ENCODE peak calls at places on chromosomes 1 and 21, in five cellular contexts. N is GM12878, V is HepG2, J is K562, O is SK-N-SH. X is an unnamed sample.

GRCh38 chr1:53590581-53591515 is 131.6 kb downstream of the DMRTB1 start:
- DNase-seq in N (no peak), V (no peak), J (no peak), O (peak), X (no peak)

GRCh38 chr1:208652300-208653160 is 408.3 kb upstream of the PLXNA2 start:
- DNase-seq in N (peak), V (peak), J (peak), O (peak), X (peak)

GRCh38 chr1:44044071-44044801 is 13.0 kb upstream of the SLC6A9 start:
- DNase-seq in N (no peak), V (peak), J (peak), O (no peak), X (no peak)

GRCh38 chr1:200473698-200474371 is 64.0 kb upstream of the ZNF281 start:
- DNase-seq in N (peak), V (no peak), J (no peak), O (peak), X (no peak)

GRCh38 chr1:50531027-50531426 is 107.8 kb upstream of the DMRTA2 start:
- DNase-seq in N (no peak), V (no peak), J (no peak), O (peak), X (no peak)

GRCh38 chr1:27520651-27521050 is 30.7 kb upstream of the WASF2 start:
- DNase-seq in N (no peak), V (peak), J (no peak), O (no peak), X (no peak)

GRCh38 chr1:25651824-25652741 is 35.5 kb downstream of the MAN1C1 start:
- DNase-seq in N (no peak), V (no peak), J (no peak), O (peak), X (no peak)

GRCh38 chr1:41200728-41201127 is 41.4 kb downstream of the SCMH1 start:
- DNase-seq in N (no peak), V (no peak), J (no peak), O (no peak), X (no peak)

GRCh38 chr1:41416081-41416480 is 54.8 kb downstream of the FOXO6 start:
- DNase-seq in N (no peak), V (no peak), J (no peak), O (no peak), X (no peak)

GRCh38 chr1:64356636-64357256 is 113.2 kb upstream of the CACHD1 start:
- DNase-seq in N (no peak), V (no peak), J (no peak), O (no peak), X (no peak)

GRCh38 chr1:48048980-48049379 is 51.8 kb upstream of the TRABD2B start:
- DNase-seq in N (no peak), V (no peak), J (no peak), O (no peak), X (no peak)

GRCh38 chr1:35748326-35748725 is 21.5 kb downstream of the CLSPN start:
- DNase-seq in N (no peak), V (no peak), J (peak), O (no peak), X (no peak)

GRCh38 chr21:39676054-39676771 is 63.5 kb downstream of the B3GALT5 start:
- DNase-seq in N (peak), V (peak), J (no peak), O (peak), X (no peak)

GRCh38 chr1:31505884-31506497 is 70.3 kb upstream of the TINAGL1 start:
- DNase-seq in N (peak), V (no peak), J (no peak), O (no peak), X (no peak)

GRCh38 chr21:45581322-45581712 is 39.1 kb upstream of the SLC19A1 start:
- DNase-seq in N (no peak), V (no peak), J (peak), O (peak), X (no peak)

GRCh38 chr1:22527555-22528296 is 35.6 kb upstream of the EPHA8 start:
- DNase-seq in N (no peak), V (no peak), J (no peak), O (peak), X (no peak)

GRCh38 chr1:116391207-116391606 is 18.2 kb downstream of the ATP1A1 start:
- DNase-seq in N (no peak), V (no peak), J (no peak), O (no peak), X (no peak)

GRCh38 chr1:184152944-184153343 is 101.4 kb downstream of the TSEN15 start:
- DNase-seq in N (no peak), V (no peak), J (no peak), O (no peak), X (no peak)

GRCh38 chr1:147586412-147586811 is 45.1 kb downstream of the BCL9 start:
- DNase-seq in N (no peak), V (no peak), J (no peak), O (no peak), X (no peak)

GRCh38 chr1:108043712-108044111 is 78.7 kb upstream of the VAV3 start:
- DNase-seq in N (no peak), V (no peak), J (no peak), O (no peak), X (no peak)

GRCh38 chr1:171655215-171656116 is 3.0 kb upstream of the MYOC start:
- DNase-seq in N (no peak), V (peak), J (peak), O (peak), X (peak)

GRCh38 chr1:7616076-7616833 is 154.8 kb upstream of the VAMP3 start:
- DNase-seq in N (no peak), V (peak), J (peak), O (no peak), X (no peak)

GRCh38 chr1:1954831-1955441 is 35.9 kb upstream of the TMEM52 start:
- DNase-seq in N (no peak), V (no peak), J (peak), O (peak), X (no peak)
- TF ChIP-seq CTCF in N (peak), V (peak), J (peak), O (peak), X (peak)

GRCh38 chr21:38459490-38459889 is 38.8 kb downstream of the ERG start:
- DNase-seq in N (no peak), V (no peak), J (no peak), O (no peak), X (no peak)

GRCh38 chr21:38454161-38454560 is 44.1 kb downstream of the ERG start:
- DNase-seq in N (no peak), V (no peak), J (no peak), O (no peak), X (no peak)

GRCh38 chr21:38460171-38460742 is 38.0 kb downstream of the ERG start:
- DNase-seq in N (no peak), V (no peak), J (no peak), O (no peak), X (no peak)

DNA sequence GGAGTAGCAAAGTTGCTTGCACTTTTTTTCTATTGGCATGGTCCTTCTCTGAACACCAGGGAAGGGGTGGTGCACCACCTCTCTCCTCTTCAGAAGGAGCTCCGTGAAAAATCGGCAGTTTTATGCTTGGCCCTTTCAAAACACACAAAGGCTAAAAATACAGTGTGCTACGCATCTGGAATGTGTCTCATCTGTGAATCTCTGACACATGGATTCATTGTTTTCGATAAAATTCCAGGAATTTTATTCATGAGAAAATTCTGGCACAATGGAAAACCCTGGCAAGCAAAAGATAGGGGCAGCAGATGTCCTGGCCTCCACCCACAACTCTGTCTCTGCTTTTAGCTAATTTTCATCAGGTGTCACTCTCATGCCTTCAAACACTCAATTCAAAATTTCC is 42.9 kb downstream of the ERG start:
- DNase-seq in N (no peak), V (no peak), J (no peak), O (no peak), X (no peak)
- TF ChIP-seq REST in N (no peak), V (no peak), J (no peak), O (no peak), X (no peak)

DNA sequence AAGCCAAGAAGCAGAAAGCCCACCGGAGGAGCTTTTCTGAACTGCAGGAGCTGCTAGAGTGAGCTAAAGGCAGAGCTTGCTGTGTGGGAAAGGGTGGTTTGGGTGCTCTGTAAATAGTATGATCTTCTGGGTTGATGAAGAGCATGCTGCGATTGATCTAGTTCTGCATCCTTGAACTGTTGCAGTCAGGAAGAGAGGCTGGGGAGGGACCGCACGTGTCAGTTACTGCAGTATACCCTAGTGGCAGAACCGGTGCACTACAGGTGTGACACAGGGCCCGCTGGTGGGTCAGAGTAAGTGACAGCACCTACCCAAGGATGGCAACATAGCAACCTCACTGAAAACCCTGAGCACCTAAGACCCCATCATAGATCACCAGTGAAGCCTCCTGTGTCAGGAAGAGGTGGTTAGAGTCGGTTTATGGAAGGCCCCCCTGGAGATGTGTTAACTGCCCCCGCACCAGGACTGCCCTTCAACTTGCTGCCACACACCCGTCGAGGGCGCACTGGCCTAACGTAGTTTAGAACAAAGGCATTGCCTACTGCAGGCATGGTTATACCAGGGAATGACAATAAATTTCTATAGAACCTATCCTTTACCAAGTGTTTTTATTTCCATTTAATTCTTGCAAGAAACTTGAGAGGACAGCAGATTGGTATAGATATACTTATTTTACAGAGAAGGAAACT is 146.0 kb upstream of the KIAA0040 start:
- DNase-seq in N (no peak), V (peak), J (peak), O (peak), X (no peak)
- TF ChIP-seq SIN3A in N (no peak), V (no peak), J (no peak), O (no peak), X (no peak)

GRCh38 chr1:56297948-56298347 is 281.4 kb downstream of the PLPP3 start:
- DNase-seq in N (no peak), V (peak), J (no peak), O (no peak), X (no peak)
- TF ChIP-seq CTCF in N (no peak), V (no peak), J (no peak), O (no peak), X (no peak)

DNA sequence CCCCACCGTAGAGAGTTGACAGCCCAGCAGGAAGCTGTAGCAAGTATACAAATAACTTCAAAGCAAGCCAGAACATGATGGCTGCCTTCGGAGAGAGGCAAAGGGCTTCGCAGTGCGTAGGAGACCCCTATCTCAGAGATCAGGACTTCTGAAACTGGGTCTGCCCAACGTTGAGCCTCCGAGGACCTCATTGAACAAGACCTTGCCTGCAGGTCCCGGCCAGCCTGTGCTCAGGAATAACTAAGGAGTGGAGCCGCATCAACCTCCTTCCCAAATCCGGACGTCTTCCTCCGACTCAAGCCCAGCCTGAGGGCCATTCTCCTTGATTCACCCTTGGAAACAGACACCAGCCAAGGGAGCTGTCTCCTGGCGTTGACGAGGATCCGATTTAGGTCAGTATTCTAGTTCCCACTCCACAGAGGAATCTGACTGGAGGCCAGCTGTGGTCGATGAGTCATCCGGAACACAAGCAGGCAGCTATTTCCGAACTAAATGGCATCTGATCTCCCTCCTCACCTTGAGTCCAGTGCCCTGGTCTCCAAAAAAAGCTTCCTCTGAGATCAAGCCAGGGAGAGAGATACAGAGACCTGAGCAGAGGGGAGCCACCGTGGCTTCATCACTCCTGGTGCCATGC is 166.5 kb upstream of the COA6 start:
- DNase-seq in N (no peak), V (peak), J (no peak), O (no peak), X (peak)
- TF ChIP-seq REST in N (no peak), V (no peak), J (no peak), O (no peak), X (no peak)

GRCh38 chr1:109327285-109327684 is 20.5 kb upstream of the MYBPHL start:
- DNase-seq in N (no peak), V (no peak), J (no peak), O (no peak), X (no peak)
- TF ChIP-seq SIN3A in N (no peak), V (no peak), J (no peak), O (no peak), X (no peak)

GRCh38 chr1:56317722-56318121 is 261.6 kb downstream of the PLPP3 start:
- DNase-seq in N (no peak), V (no peak), J (no peak), O (no peak), X (no peak)

GRCh38 chr1:56324504-56324903 is 254.9 kb downstream of the PLPP3 start:
- DNase-seq in N (no peak), V (no peak), J (no peak), O (no peak), X (no peak)

GRCh38 chr1:56322211-56322610 is 257.2 kb downstream of the PLPP3 start:
- DNase-seq in N (no peak), V (no peak), J (no peak), O (no peak), X (no peak)

GRCh38 chr1:56326056-56326455 is 253.3 kb downstream of the PLPP3 start:
- DNase-seq in N (no peak), V (no peak), J (no peak), O (no peak), X (no peak)

DNA sequence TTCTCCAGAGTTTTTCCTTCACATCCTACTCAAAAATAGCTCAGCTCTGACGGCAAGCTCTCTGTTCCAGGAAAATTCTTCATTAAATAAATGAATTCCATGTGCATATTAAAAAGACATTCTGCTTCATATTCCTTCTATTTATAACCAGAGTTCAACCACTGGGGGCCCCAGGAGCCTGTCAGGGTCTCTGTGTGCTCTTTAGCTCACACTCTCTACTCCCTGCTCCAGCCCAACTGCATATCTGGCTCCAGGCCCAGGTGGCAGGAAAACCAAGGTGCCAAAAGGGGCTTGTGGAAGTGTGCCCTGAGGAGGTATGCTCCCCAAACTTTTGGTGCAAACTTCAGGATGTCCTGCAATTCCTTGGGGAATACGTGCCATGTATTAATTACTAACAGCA is 258.5 kb downstream of the PLPP3 start:
- DNase-seq in N (no peak), V (no peak), J (no peak), O (no peak), X (no peak)
- TF ChIP-seq CTCF in N (no peak), V (no peak), J (no peak), O (no peak), X (no peak)

GRCh38 chr1:11730429-11730861 is 5.5 kb upstream of the AGTRAP start:
- DNase-seq in N (no peak), V (no peak), J (no peak), O (no peak), X (no peak)
- TF ChIP-seq REST in N (no peak), V (no peak), J (no peak), O (no peak), X (no peak)

GRCh38 chr1:93751391-93752250 is 70.0 kb upstream of the BCAR3 start:
- DNase-seq in N (no peak), V (no peak), J (no peak), O (no peak), X (no peak)

GRCh38 chr1:93750946-93751345 is 69.3 kb upstream of the BCAR3 start:
- DNase-seq in N (no peak), V (no peak), J (no peak), O (no peak), X (no peak)

GRCh38 chr1:93758842-93759515 is 77.3 kb upstream of the BCAR3 start:
- DNase-seq in N (no peak), V (peak), J (no peak), O (peak), X (no peak)

GRCh38 chr1:93753766-93754763 is 72.4 kb upstream of the BCAR3 start:
- DNase-seq in N (no peak), V (peak), J (no peak), O (no peak), X (peak)

GRCh38 chr1:93756656-93757055 is 75.0 kb upstream of the BCAR3 start:
- DNase-seq in N (no peak), V (no peak), J (no peak), O (no peak), X (no peak)
- TF ChIP-seq SIN3A in N (no peak), V (no peak), J (no peak), O (no peak), X (no peak)

X was measured in Panc1.